ENCODE peak calls at places on chromosomes 5 and 9, in ten cellular contexts. D is brain microvascular endothelial cell, P is heart right ventricle, S is H9, A is lower lobe of right lung, Q is neural progenitor cell, W is Calu3, V is tibial artery, T is lower leg skin, F is H1. O is an unnamed sample.

GRCh38 chr5:143217065-143217803 is 186.3 kb downstream of the NR3C1 start:
- DNase-seq in D (no peak), P (no peak), S (no peak), A (no peak), Q (peak; percentile 20), W (peak; percentile 29), V (peak; percentile 36), T (no peak), F (no peak), O (no peak)

GRCh38 chr9:36934478-36935065 is 99.5 kb downstream of the PAX5 start:
- DNase-seq in D (no peak), P (no peak), S (no peak), A (no peak), Q (no peak), W (no peak), V (no peak), T (no peak), F (no peak), O (peak; percentile 40)

GRCh38 chr9:93143830-93144530 is 9.9 kb upstream of the NINJ1 start:
- DNase-seq in D (no peak), P (no peak), S (no peak), A (no peak), Q (no peak), W (no peak), V (no peak), T (no peak), F (no peak), O (no peak)

GRCh38 chr5:33235824-33236223 is 204.9 kb upstream of the TARS1 start:
- DNase-seq in D (no peak), P (no peak), S (no peak), A (no peak), Q (no peak), W (no peak), V (no peak), T (no peak), F (no peak), O (no peak)

GRCh38 chr5:50744761-50745160 is 78.3 kb downstream of the PARP8 start:
- DNase-seq in D (peak; percentile 25), P (no peak), S (no peak), A (no peak), Q (no peak), W (no peak), V (no peak), T (no peak), F (no peak), O (no peak)

GRCh38 chr9:36154213-36154952 is 14.8 kb upstream of the CCIN start:
- DNase-seq in D (peak; percentile 76), P (peak; percentile 52), S (no peak), A (peak; percentile 77), Q (no peak), W (no peak), V (peak; percentile 61), T (no peak), F (no peak), O (no peak)

GRCh38 chr9:124860582-124861341 is 995 bp downstream of the RPL35 start:
- DNase-seq in D (no peak), P (no peak), S (no peak), A (no peak), Q (no peak), W (no peak), V (no peak), T (no peak), F (no peak), O (no peak)

GRCh38 chr5:79800979-79801827 is 111.6 kb downstream of the CMYA5 start:
- DNase-seq in D (no peak), P (no peak), S (no peak), A (no peak), Q (no peak), W (no peak), V (no peak), T (no peak), F (no peak), O (no peak)

GRCh38 chr9:13032585-13032984 is 246.9 kb downstream of the MPDZ start:
- DNase-seq in D (no peak), P (no peak), S (no peak), A (no peak), Q (no peak), W (no peak), V (no peak), T (no peak), F (no peak), O (no peak)

GRCh38 chr9:13034696-13035006 is 244.8 kb downstream of the MPDZ start:
- DNase-seq in D (no peak), P (no peak), S (no peak), A (no peak), Q (no peak), W (no peak), V (no peak), T (no peak), F (no peak), O (no peak)

GRCh38 chr9:13035822-13036221 is 243.7 kb downstream of the MPDZ start:
- DNase-seq in D (no peak), P (no peak), S (no peak), A (no peak), Q (no peak), W (no peak), V (no peak), T (no peak), F (no peak), O (no peak)

DNA sequence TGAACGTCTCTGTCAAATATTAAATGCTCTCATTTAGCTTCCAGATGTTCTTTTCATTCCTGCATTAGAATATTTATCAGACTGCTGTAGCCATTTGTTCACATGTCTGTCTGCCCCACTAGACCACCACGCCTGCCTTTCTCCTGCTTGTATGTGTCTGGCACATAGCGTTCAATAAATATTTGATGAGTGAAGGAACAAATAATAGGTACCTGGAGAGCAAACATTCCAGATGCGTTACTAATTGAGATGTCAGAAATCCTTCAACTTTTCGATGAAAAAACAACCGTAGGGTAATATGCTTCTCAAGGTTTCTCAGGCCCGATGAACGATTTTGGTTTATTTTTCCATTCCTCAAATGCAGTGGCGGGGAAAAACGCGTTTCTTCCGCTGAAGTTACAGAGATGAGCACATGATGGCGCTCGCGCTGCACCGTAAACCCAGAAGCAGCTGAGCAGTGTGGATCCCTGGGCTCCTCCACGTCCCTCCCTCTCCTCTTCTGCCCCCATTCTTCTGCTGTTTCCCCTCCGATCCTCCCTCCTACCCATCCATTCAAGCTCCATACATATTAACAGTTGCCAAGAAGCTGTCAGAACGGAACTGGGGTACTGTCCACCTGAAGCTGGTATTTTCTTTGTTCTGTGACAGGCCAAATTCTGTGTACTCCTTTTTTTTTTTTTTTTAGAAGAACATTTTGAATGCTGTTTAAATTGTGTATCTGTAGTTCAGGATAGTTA is 245.4 kb downstream of the MPDZ start:
- DNase-seq in D (peak; percentile 75), P (peak; percentile 48), S (peak; percentile 80), A (peak; percentile 65), Q (peak; percentile 83), W (peak; percentile 51), V (peak; percentile 56), T (peak; percentile 64), F (peak; percentile 84), O (peak; percentile 77)
- TF ChIP-seq CTCF in D (peak; percentile 86), P (peak; percentile 59), S (peak; percentile 90), A (peak; percentile 64), Q (peak; percentile 77), W (peak; percentile 64), V (peak; percentile 82), T (no peak), F (peak; percentile 77), O (peak; percentile 90)

DNA sequence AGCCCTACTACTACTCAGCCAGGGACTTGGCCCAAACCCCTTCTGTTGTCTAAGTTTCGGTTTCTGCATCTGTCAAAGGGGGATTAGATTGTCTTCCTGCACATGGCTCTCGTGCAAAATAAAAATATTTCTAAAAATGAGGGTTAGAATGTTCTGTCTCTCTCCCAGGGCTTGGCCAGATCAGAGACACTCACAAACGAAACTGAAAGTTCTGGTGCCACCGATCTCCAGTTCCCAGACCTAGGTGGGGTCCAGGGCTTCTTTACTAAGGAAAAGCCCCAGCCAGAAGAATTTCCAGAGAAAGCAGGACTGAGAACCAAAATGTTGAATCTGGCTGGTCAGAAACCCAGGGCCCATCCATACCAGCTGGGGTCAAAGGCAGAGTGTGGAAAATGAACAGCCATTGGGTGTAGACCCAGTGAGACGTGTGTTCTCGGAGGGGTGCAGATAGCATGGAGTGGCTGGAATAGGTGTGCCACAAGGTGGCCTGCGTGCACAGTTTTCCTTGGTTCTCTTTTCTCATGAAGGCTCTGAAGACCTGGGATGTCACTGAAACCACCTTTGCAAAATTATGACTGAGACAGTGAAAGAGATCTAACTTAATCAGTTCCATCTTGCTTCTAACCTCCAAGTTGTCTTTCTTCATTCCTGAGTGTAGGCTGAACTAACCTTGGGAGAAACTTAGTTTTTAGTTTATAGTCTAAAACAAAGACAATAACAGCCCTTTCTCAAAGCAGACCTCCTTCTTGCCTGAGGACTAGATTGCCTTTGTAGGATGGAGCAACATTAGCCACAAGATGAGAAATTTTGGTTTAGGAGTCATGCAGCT is 2.2 kb upstream of the SLC23A1 start:
- DNase-seq in D (no peak), P (no peak), S (no peak), A (no peak), Q (no peak), W (peak; percentile 53), V (no peak), T (no peak), F (no peak), O (no peak)
- TF ChIP-seq CTCF in D (peak; percentile 8), P (peak; percentile 18), S (peak; percentile 18), A (peak; percentile 15), Q (no peak), W (peak; percentile 32), V (no peak), T (no peak), F (no peak), O (no peak)

GRCh38 chr9:69198526-69199250 is 24.6 kb downstream of the TJP2 start:
- DNase-seq in D (no peak), P (no peak), S (no peak), A (no peak), Q (no peak), W (no peak), V (no peak), T (no peak), F (no peak), O (no peak)

GRCh38 chr9:69197687-69198086 is 23.6 kb downstream of the TJP2 start:
- DNase-seq in D (no peak), P (no peak), S (no peak), A (no peak), Q (no peak), W (no peak), V (no peak), T (no peak), F (no peak), O (no peak)

GRCh38 chr9:69204378-69204777 is 30.3 kb downstream of the TJP2 start:
- DNase-seq in D (peak; percentile 26), P (no peak), S (no peak), A (no peak), Q (no peak), W (no peak), V (no peak), T (no peak), F (no peak), O (no peak)

GRCh38 chr9:69202556-69202955 is 28.5 kb downstream of the TJP2 start:
- DNase-seq in D (no peak), P (no peak), S (no peak), A (no peak), Q (no peak), W (no peak), V (no peak), T (no peak), F (no peak), O (no peak)

DNA sequence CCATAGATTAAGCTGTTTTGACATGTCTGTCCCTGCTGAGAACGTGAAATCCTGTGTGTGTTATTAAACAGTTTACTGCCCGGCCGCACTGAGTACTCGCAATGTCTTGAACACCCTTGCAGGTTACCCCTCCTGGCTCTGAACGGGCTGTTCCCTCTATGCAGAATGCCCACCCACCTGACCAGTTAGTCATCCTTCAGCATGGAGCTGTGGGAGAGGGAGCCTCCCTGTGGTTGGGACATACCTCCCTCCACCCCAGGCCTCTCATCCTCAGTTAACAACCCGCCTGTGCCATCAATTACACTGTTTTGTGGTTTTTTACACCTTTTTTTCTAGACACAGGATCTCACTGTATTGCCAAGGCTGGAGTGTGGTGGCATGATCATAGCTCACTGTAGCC is 26.0 kb downstream of the TJP2 start:
- DNase-seq in D (no peak), P (no peak), S (no peak), A (no peak), Q (no peak), W (no peak), V (no peak), T (no peak), F (no peak), O (no peak)
- TF ChIP-seq CTCF in D (peak; percentile 44), P (no peak), S (no peak), A (no peak), Q (no peak), W (no peak), V (no peak), T (no peak), F (peak; percentile 8), O (no peak)

GRCh38 chr9:111916234-111916645 is 19.6 kb downstream of the UGCG start:
- DNase-seq in D (no peak), P (no peak), S (no peak), A (no peak), Q (no peak), W (no peak), V (no peak), T (no peak), F (no peak), O (no peak)

GRCh38 chr9:111917201-111917600 is 20.6 kb downstream of the UGCG start:
- DNase-seq in D (no peak), P (no peak), S (no peak), A (no peak), Q (no peak), W (no peak), V (no peak), T (no peak), F (no peak), O (no peak)

GRCh38 chr9:111919875-111920274 is 23.3 kb downstream of the UGCG start:
- DNase-seq in D (no peak), P (no peak), S (no peak), A (no peak), Q (no peak), W (no peak), V (no peak), T (no peak), F (no peak), O (no peak)

GRCh38 chr9:111920531-111920930 is 23.9 kb downstream of the UGCG start:
- DNase-seq in D (no peak), P (no peak), S (no peak), A (no peak), Q (no peak), W (no peak), V (no peak), T (no peak), F (no peak), O (no peak)

DNA sequence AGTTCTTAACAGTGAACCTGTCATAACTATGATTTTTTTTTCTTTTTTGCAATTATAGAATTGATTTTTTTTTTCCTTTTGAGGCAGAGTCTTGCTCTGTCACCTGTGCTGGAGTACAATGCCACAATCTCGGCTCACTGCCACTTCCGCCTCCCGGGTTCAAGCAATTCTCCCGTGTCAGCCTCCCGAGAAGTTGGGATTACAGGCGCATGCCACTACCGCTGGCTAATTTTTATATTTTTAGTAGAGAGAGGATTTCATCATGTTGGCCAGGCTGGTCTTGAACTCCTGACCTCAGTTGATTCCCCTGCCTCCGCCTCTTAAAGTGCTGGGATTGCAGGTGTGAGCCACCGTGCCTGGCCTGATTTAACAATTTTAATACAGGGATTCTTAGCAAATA is 21.4 kb downstream of the UGCG start:
- DNase-seq in D (no peak), P (peak; percentile 15), S (no peak), A (no peak), Q (no peak), W (no peak), V (no peak), T (no peak), F (no peak), O (no peak)
- TF ChIP-seq CTCF in D (no peak), P (no peak), S (no peak), A (no peak), Q (no peak), W (no peak), V (no peak), T (no peak), F (no peak), O (no peak)